ENCODE peak calls at places on chromosomes 16 and 17, in eight cellular contexts. W is amygdala; X is lower lobe of right lung; I is amniotic epithelial cell; P is iris pigment epithelial cell; E is activated naive CD4-positive, alpha-beta T cell; M is Calu3; Z is activated CD8-positive, alpha-beta T cell treated with anti-CD3 and anti-CD28 coated beads for 36 hours. R is an unnamed sample.

GRCh38 chr17:56834380-56835258 is 668 bp downstream of the DGKE start:
- DNase-seq in M (peak), Z (peak), X (peak), E (peak), P (peak), W (peak), I (no peak), R (peak)

GRCh38 chr17:77375526-77375916 is 234.8 kb downstream of the SEC14L1 start:
- DNase-seq in Z (no peak), E (no peak), I (no peak), P (no peak), W (no peak), X (no peak), M (no peak), R (no peak)

GRCh38 chr16:56776562-56776961 is 46.6 kb downstream of the NUP93 start:
- DNase-seq in X (no peak), M (no peak), W (no peak), E (no peak), P (peak), I (peak), Z (no peak), R (no peak)

GRCh38 chr16:70686376-70687171 is 721 bp upstream of the MTSS2 start:
- DNase-seq in Z (no peak), W (peak), E (no peak), M (no peak), P (no peak), I (no peak), X (no peak), R (no peak)

GRCh38 chr16:20084624-20085226 is 11.0 kb upstream of the GPR139 start:
- DNase-seq in P (no peak), E (no peak), X (no peak), W (no peak), Z (no peak), I (no peak), M (peak), R (no peak)

GRCh38 chr16:78496189-78496588 is 396.7 kb downstream of the WWOX start:
- DNase-seq in P (no peak), W (no peak), X (no peak), Z (no peak), M (no peak), I (no peak), E (no peak), R (no peak)

GRCh38 chr17:29076087-29076486 is 33.1 kb downstream of the PIPOX start:
- DNase-seq in E (no peak), W (no peak), I (no peak), M (no peak), Z (no peak), P (no peak), X (no peak), R (no peak)

GRCh38 chr16:77277141-77277540 is 77.9 kb downstream of the SYCE1L start:
- DNase-seq in M (no peak), X (no peak), W (no peak), E (no peak), I (no peak), Z (no peak), P (no peak), R (no peak)

GRCh38 chr16:79519448-79519847 is 81.1 kb downstream of the MAF start:
- DNase-seq in W (no peak), X (peak), P (no peak), I (no peak), E (no peak), M (no peak), Z (peak), R (no peak)

GRCh38 chr17:13593757-13594156 is 8.0 kb downstream of the HS3ST3A1 start:
- DNase-seq in X (no peak), Z (no peak), W (no peak), I (peak), P (peak), M (no peak), E (no peak), R (no peak)

GRCh38 chr17:74394977-74395376 is 27.7 kb downstream of the GPR142 start:
- DNase-seq in I (no peak), X (no peak), W (no peak), Z (no peak), P (no peak), M (peak), E (no peak), R (no peak)

GRCh38 chr16:29028457-29029167 is 43.8 kb downstream of the LAT start:
- DNase-seq in W (no peak), X (no peak), I (no peak), E (no peak), P (peak), Z (no peak), M (no peak), R (no peak)

GRCh38 chr17:33292981-33293867 is at the start of gene ASIC2:
- DNase-seq in Z (no peak), W (peak), E (no peak), M (no peak), I (no peak), P (peak), X (no peak), R (peak)

GRCh38 chr16:89322381-89323119 is 105.0 kb downstream of the ZNF778 start:
- DNase-seq in M (no peak), Z (no peak), I (peak), E (no peak), W (no peak), P (peak), X (peak), R (peak)

GRCh38 chr17:82668631-82669099 is 20.4 kb upstream of the WDR45B start:
- DNase-seq in X (peak), E (no peak), Z (peak), W (peak), M (peak), P (peak), I (peak), R (no peak)

GRCh38 chr17:75539969-75540729 is 14.7 kb downstream of the LLGL2 start:
- DNase-seq in W (no peak), I (peak), P (no peak), Z (no peak), X (no peak), E (no peak), M (no peak), R (no peak)

GRCh38 chr16:69217433-69217832 is 30.5 kb downstream of the SNTB2 start:
- DNase-seq in I (peak), P (peak), W (no peak), X (no peak), M (peak), Z (no peak), E (no peak), R (no peak)

R was measured in kidney.